ENCODE peak calls at places on chromosomes 6 and 20, in five cellular contexts. D is cardiac muscle cell, F is neural crest cell, S is heart right ventricle, U is GM13977. V is an unnamed sample.

GRCh38 chr20:8853805-8854338 is 215.0 kb upstream of the PLCB4 start:
- DNase-seq in F (peak), D (peak), U (peak), S (peak), V (peak)

GRCh38 chr6:21781075-21781474 is 187.5 kb downstream of the SOX4 start:
- DNase-seq in F (no peak), S (no peak), U (no peak), D (no peak), V (no peak)

GRCh38 chr20:62946918-62947317 is 5.6 kb upstream of the SLC17A9 start:
- DNase-seq in S (peak), U (no peak), D (peak), F (no peak), V (no peak)

GRCh38 chr20:24957326-24957996 is 8.4 kb downstream of the CST7 start:
- DNase-seq in F (no peak), D (no peak), U (no peak), S (no peak), V (no peak)

GRCh38 chr6:127022297-127022696 is 96.2 kb upstream of the RSPO3 start:
- DNase-seq in D (no peak), S (no peak), U (no peak), F (no peak), V (peak)

GRCh38 chr20:10131612-10132345 is 86.9 kb upstream of the SNAP25 start:
- DNase-seq in S (peak), U (no peak), D (peak), F (no peak), V (peak)

GRCh38 chr6:119865466-119866350 is 516.1 kb upstream of the MAN1A1 start:
- DNase-seq in F (no peak), U (no peak), D (no peak), S (no peak), V (no peak)

GRCh38 chr20:58795181-58795922 is 55.4 kb downstream of the GNAS-AS1 start:
- DNase-seq in F (no peak), S (no peak), D (no peak), U (no peak), V (no peak)

GRCh38 chr6:156639023-156639728 is 138.0 kb upstream of the ARID1B start:
- DNase-seq in U (no peak), F (no peak), S (no peak), D (no peak), V (no peak)

GRCh38 chr6:132763269-132763668 is 5.6 kb upstream of the VNN2 start:
- DNase-seq in S (peak), D (no peak), F (no peak), U (peak), V (no peak)

DNA sequence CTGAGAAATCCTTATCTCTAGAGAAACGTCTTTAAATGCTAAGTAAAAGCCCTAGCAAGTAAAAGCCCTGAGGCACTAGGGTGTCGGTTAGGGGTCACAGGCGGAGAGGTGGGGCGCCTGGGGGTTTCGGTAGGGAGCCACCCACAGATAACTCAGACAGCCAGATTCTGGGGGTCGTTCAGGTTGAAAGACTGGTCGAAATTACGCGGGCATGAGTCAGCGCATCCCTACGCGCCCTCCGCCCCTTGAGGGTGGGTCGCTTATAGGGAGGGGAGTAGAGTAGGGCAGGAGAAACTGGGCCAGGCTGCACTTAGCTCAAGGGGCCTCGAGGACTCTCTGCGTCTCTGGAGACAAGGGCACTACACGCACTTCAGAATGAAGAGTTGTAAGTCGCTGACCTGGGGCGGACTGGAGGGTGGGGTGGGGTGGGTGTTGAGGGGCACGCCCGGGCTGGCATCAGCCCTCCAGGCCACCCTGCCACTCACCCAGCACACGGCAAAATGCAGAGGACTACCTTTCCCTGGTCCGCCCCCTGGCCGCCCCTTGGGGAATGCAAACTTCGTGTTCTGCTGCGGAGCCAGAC is 598 bp upstream of the PPT2 start:
- DNase-seq in S (peak), D (peak), U (no peak), F (peak), V (no peak)
- TF ChIP-seq CTCF in S (peak), D (peak), U (no peak), F (peak), V (peak)

GRCh38 chr6:100577425-100577824 is 112.7 kb upstream of the SIM1 start:
- DNase-seq in S (no peak), U (no peak), D (no peak), F (no peak), V (no peak)

GRCh38 chr6:100574836-100575235 is 110.1 kb upstream of the SIM1 start:
- DNase-seq in U (no peak), D (no peak), S (no peak), F (no peak), V (no peak)

GRCh38 chr6:100568255-100568654 is 103.5 kb upstream of the SIM1 start:
- DNase-seq in F (no peak), S (no peak), U (no peak), D (no peak), V (no peak)

GRCh38 chr6:100573169-100573568 is 108.4 kb upstream of the SIM1 start:
- DNase-seq in S (no peak), U (no peak), D (peak), F (no peak), V (peak)
- TF ChIP-seq CTCF in S (peak), U (no peak), D (peak), F (peak), V (peak)

GRCh38 chr6:153051801-153052200 is 49.3 kb upstream of the MTRF1L start:
- DNase-seq in F (no peak), U (no peak), D (no peak), S (no peak), V (no peak)
- TF ChIP-seq CTCF in F (no peak), U (no peak), D (no peak), S (no peak), V (no peak)

GRCh38 chr6:168711049-168711640 is 270.2 kb downstream of the SMOC2 start:
- DNase-seq in S (no peak), F (no peak), D (no peak), U (no peak), V (no peak)
- TF ChIP-seq CTCF in S (peak), F (peak), D (peak), U (no peak), V (no peak)

GRCh38 chr20:36208257-36208656 is 28.0 kb upstream of the AAR2 start:
- DNase-seq in S (no peak), U (no peak), F (no peak), D (no peak), V (no peak)

GRCh38 chr20:36209921-36210320 is 26.4 kb upstream of the AAR2 start:
- DNase-seq in S (no peak), U (no peak), D (no peak), F (no peak), V (no peak)

GRCh38 chr20:36207602-36208001 is 28.7 kb upstream of the AAR2 start:
- DNase-seq in D (no peak), U (no peak), F (no peak), S (no peak), V (no peak)

GRCh38 chr20:36213362-36213761 is 22.9 kb upstream of the AAR2 start:
- DNase-seq in U (no peak), F (no peak), D (no peak), S (no peak), V (no peak)

DNA sequence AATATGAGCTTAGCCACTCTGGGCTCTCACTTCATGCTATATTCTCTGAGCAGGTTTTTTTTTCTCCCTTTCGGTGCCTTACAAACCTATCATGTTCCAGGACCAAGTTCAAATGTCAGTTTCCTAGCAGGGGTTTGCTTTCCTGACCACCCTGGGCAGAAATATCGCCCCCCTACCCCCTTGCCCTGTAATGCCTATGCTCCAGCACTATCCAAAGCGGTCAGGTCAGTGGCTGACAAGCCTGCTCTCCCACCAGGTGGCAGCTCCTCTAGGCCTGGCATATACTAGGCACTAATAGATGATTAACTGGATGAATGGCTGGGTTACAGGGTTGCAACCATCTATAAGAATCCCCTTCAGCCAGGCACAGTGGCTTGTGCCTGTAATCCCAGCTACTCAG is 25.7 kb upstream of the AAR2 start:
- DNase-seq in S (no peak), D (peak), U (no peak), F (no peak), V (no peak)
- TF ChIP-seq CTCF in S (no peak), D (peak), U (no peak), F (no peak), V (peak)

V was measured in HFF-Myc.